ENCODE peak calls at places on chromosomes 3 and 15, in five cellular contexts. One of them, this sample, is unnamed.

GRCh38 chr15:77659350-77660321 is 26.9 kb upstream of the LINGO1 start:
- DNase-seq in left ventricle myocardium inferior: peak; percentile 34
- DNase-seq in astrocyte of the cerebellum: no peak
- DNase-seq in endothelial cell: peak; percentile 66
- DNase-seq in GM23338: peak; percentile 83
- DNase-seq in this sample: peak; percentile 71

GRCh38 chr3:155870945-155871745 is 695 bp downstream of the GMPS start:
- DNase-seq in left ventricle myocardium inferior: peak; percentile 54
- DNase-seq in GM23338: peak; percentile 60
- DNase-seq in astrocyte of the cerebellum: no peak
- DNase-seq in endothelial cell: peak; percentile 44
- DNase-seq in this sample: peak; percentile 60

GRCh38 chr3:37989821-37990480 is 635 bp upstream of the VILL start:
- DNase-seq in GM23338: no peak
- DNase-seq in left ventricle myocardium inferior: no peak
- DNase-seq in astrocyte of the cerebellum: no peak
- DNase-seq in endothelial cell: no peak
- DNase-seq in this sample: no peak

GRCh38 chr3:45191924-45192417 is 34.1 kb downstream of the TMEM158 start:
- DNase-seq in left ventricle myocardium inferior: no peak
- DNase-seq in GM23338: no peak
- DNase-seq in endothelial cell: no peak
- DNase-seq in astrocyte of the cerebellum: no peak
- DNase-seq in this sample: no peak

GRCh38 chr15:29939404-29939803 is 117.1 kb upstream of the TJP1 start:
- DNase-seq in endothelial cell: no peak
- DNase-seq in astrocyte of the cerebellum: no peak
- DNase-seq in GM23338: no peak
- DNase-seq in left ventricle myocardium inferior: no peak
- DNase-seq in this sample: no peak

GRCh38 chr3:132006605-132007204 is 28.1 kb downstream of the CPNE4 start:
- DNase-seq in GM23338: peak; percentile 68
- DNase-seq in endothelial cell: peak; percentile 62
- DNase-seq in astrocyte of the cerebellum: no peak
- DNase-seq in left ventricle myocardium inferior: no peak
- DNase-seq in this sample: peak; percentile 67

GRCh38 chr15:86009727-86010126 is 69.9 kb upstream of the AGBL1 start:
- DNase-seq in GM23338: no peak
- DNase-seq in endothelial cell: no peak
- DNase-seq in astrocyte of the cerebellum: no peak
- DNase-seq in left ventricle myocardium inferior: no peak
- DNase-seq in this sample: no peak

GRCh38 chr3:171704002-171704401 is 106.3 kb downstream of the PLD1 start:
- DNase-seq in endothelial cell: no peak
- DNase-seq in left ventricle myocardium inferior: no peak
- DNase-seq in GM23338: peak; percentile 74
- DNase-seq in astrocyte of the cerebellum: peak; percentile 19
- DNase-seq in this sample: no peak

GRCh38 chr3:36956155-36956554 is 11.3 kb upstream of the TRANK1 start:
- DNase-seq in astrocyte of the cerebellum: no peak
- DNase-seq in left ventricle myocardium inferior: no peak
- DNase-seq in endothelial cell: no peak
- DNase-seq in GM23338: no peak
- DNase-seq in this sample: no peak

GRCh38 chr3:39166932-39167532 is 13.6 kb upstream of the CSRNP1 start:
- DNase-seq in endothelial cell: no peak
- DNase-seq in left ventricle myocardium inferior: no peak
- DNase-seq in astrocyte of the cerebellum: no peak
- DNase-seq in GM23338: no peak
- DNase-seq in this sample: no peak

GRCh38 chr15:59570364-59570763 is 41.2 kb upstream of the GCNT3 start:
- DNase-seq in left ventricle myocardium inferior: no peak
- DNase-seq in GM23338: no peak
- DNase-seq in endothelial cell: no peak
- DNase-seq in astrocyte of the cerebellum: no peak
- DNase-seq in this sample: no peak

GRCh38 chr3:192857148-192857735 is 60.4 kb downstream of the MB21D2 start:
- DNase-seq in left ventricle myocardium inferior: no peak
- DNase-seq in astrocyte of the cerebellum: no peak
- DNase-seq in GM23338: no peak
- DNase-seq in endothelial cell: no peak
- DNase-seq in this sample: no peak

GRCh38 chr3:1087066-1087555 is 5.7 kb upstream of the CNTN6 start:
- DNase-seq in endothelial cell: no peak
- DNase-seq in left ventricle myocardium inferior: no peak
- DNase-seq in GM23338: peak; percentile 34
- DNase-seq in astrocyte of the cerebellum: peak; percentile 96
- DNase-seq in this sample: peak; percentile 19

GRCh38 chr15:56965614-56966013 is 47.2 kb downstream of the TCF12 start:
- DNase-seq in endothelial cell: no peak
- DNase-seq in GM23338: no peak
- DNase-seq in astrocyte of the cerebellum: no peak
- DNase-seq in left ventricle myocardium inferior: no peak
- DNase-seq in this sample: no peak

GRCh38 chr3:17141699-17142098 is 256.9 kb downstream of the PLCL2 start:
- DNase-seq in endothelial cell: no peak
- DNase-seq in left ventricle myocardium inferior: no peak
- DNase-seq in astrocyte of the cerebellum: no peak
- DNase-seq in GM23338: no peak
- DNase-seq in this sample: no peak

GRCh38 chr3:17143893-17144664 is 259.3 kb downstream of the PLCL2 start:
- DNase-seq in GM23338: peak; percentile 31
- DNase-seq in left ventricle myocardium inferior: no peak
- DNase-seq in endothelial cell: no peak
- DNase-seq in astrocyte of the cerebellum: no peak
- DNase-seq in this sample: no peak

GRCh38 chr3:17142516-17142915 is 257.8 kb downstream of the PLCL2 start:
- DNase-seq in endothelial cell: no peak
- DNase-seq in left ventricle myocardium inferior: no peak
- DNase-seq in GM23338: no peak
- DNase-seq in astrocyte of the cerebellum: no peak
- DNase-seq in this sample: no peak

GRCh38 chr3:17138246-17139039 is 253.7 kb downstream of the PLCL2 start:
- DNase-seq in astrocyte of the cerebellum: no peak
- DNase-seq in endothelial cell: no peak
- DNase-seq in left ventricle myocardium inferior: no peak
- DNase-seq in GM23338: no peak
- DNase-seq in this sample: no peak

DNA sequence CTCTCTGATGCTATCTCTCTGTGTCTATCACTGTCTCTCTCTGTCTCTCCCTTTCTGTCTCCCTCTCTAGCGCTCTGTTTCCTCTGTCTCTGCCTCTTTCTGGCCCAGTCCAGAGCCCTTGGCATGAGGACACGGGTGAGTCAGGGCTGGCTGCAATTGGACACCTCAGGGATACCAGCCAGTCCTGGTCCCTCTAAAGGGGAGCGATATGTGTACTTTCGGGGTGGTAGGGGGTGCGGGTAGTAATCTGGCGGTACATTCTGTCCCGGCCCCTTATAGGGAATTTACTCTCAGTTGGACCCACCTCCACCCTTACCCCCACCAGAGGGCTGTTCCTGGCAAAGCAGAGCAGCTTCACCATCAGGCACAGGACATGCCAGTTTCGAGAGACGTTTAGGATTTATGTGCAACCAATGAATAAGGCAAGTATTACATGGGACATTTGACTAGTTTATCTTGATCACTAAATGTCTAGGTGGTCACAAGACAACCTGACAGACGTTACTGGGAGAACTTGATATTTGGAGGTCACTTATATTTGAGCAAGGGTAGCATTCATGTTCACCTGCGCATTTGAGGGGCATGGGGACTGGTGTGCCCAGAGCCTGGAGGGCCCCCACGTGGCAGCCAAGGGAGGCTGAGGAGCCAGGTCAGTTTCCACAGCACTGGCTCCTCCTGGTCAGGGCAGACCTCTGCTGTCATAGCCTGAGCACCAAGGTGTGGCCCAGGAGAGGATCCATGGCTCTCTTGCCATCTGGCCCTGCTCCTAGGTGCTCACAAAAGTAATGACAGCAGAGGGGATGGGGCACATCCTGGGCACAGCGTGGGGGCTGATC is 256.1 kb downstream of the PLCL2 start:
- DNase-seq in GM23338: no peak
- DNase-seq in astrocyte of the cerebellum: no peak
- DNase-seq in left ventricle myocardium inferior: peak; percentile 71
- DNase-seq in endothelial cell: no peak
- DNase-seq in this sample: no peak
- TF ChIP-seq CTCF in GM23338: peak; percentile 58
- TF ChIP-seq CTCF in astrocyte of the cerebellum: no peak
- TF ChIP-seq CTCF in left ventricle myocardium inferior: peak; percentile 42
- TF ChIP-seq CTCF in endothelial cell: no peak
- TF ChIP-seq CTCF in this sample: no peak

GRCh38 chr3:135349254-135349948 is 554.3 kb downstream of the EPHB1 start:
- DNase-seq in endothelial cell: no peak
- DNase-seq in astrocyte of the cerebellum: no peak
- DNase-seq in GM23338: no peak
- DNase-seq in left ventricle myocardium inferior: no peak
- DNase-seq in this sample: no peak
- TF ChIP-seq CTCF in endothelial cell: no peak
- TF ChIP-seq CTCF in astrocyte of the cerebellum: no peak
- TF ChIP-seq CTCF in GM23338: no peak
- TF ChIP-seq CTCF in left ventricle myocardium inferior: no peak
- TF ChIP-seq CTCF in this sample: no peak

GRCh38 chr3:138417559-138417982 is 16.8 kb upstream of the ESYT3 start:
- DNase-seq in GM23338: peak; percentile 96
- DNase-seq in endothelial cell: peak; percentile 82
- DNase-seq in astrocyte of the cerebellum: peak; percentile 76
- DNase-seq in left ventricle myocardium inferior: peak; percentile 73
- DNase-seq in this sample: peak; percentile 85

GRCh38 chr3:138407236-138407907 is 27.0 kb upstream of the ESYT3 start:
- DNase-seq in left ventricle myocardium inferior: no peak
- DNase-seq in endothelial cell: no peak
- DNase-seq in astrocyte of the cerebellum: no peak
- DNase-seq in GM23338: no peak
- DNase-seq in this sample: no peak

GRCh38 chr3:138409171-138409570 is 25.2 kb upstream of the ESYT3 start:
- DNase-seq in endothelial cell: no peak
- DNase-seq in left ventricle myocardium inferior: no peak
- DNase-seq in GM23338: peak; percentile 60
- DNase-seq in astrocyte of the cerebellum: no peak
- DNase-seq in this sample: no peak

GRCh38 chr3:138408751-138409161 is 25.7 kb upstream of the ESYT3 start:
- DNase-seq in GM23338: peak; percentile 47
- DNase-seq in endothelial cell: no peak
- DNase-seq in astrocyte of the cerebellum: no peak
- DNase-seq in left ventricle myocardium inferior: no peak
- DNase-seq in this sample: no peak

DNA sequence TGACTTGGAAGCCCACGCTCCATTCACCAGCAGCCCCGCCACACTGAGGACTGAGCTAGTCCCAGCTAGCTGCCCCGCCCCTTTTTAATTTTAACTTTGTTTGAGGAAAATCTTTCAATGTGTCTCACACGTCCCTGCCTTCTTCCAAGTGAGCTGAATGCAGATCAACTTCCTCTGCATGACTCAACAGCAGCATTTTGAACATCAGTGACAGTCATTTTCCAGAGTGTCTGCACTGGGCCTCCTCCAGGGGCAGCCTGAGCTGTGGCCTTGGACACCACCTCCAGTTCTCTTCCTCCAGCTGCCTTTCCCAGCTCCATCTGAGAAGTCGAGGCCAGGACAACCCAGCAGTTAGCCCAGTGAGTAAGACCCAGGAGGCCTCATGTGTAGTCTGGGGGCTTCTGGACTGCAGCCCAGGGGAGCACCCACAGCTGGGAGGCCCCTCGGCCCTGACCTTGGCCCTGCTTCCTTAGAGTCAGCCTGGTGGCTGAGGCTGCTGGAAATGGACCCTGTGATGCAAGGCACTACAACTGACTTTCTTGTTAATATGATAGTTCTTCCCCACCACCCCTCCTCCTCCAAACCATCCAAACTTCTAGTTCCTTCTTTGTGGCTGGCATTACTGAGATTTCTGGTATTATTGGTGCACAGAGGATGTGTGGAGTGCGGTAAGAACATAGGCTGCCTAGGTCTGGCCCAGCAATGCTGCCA is 21.4 kb upstream of the ESYT3 start:
- DNase-seq in endothelial cell: no peak
- DNase-seq in astrocyte of the cerebellum: no peak
- DNase-seq in left ventricle myocardium inferior: no peak
- DNase-seq in GM23338: no peak
- DNase-seq in this sample: no peak
- TF ChIP-seq CTCF in endothelial cell: no peak
- TF ChIP-seq CTCF in astrocyte of the cerebellum: no peak
- TF ChIP-seq CTCF in left ventricle myocardium inferior: no peak
- TF ChIP-seq CTCF in GM23338: no peak
- TF ChIP-seq CTCF in this sample: no peak

GRCh38 chr3:32897981-32898623 is 53.3 kb upstream of the CCR4 start:
- DNase-seq in GM23338: peak; percentile 61
- DNase-seq in astrocyte of the cerebellum: no peak
- DNase-seq in left ventricle myocardium inferior: no peak
- DNase-seq in endothelial cell: no peak
- DNase-seq in this sample: no peak
- TF ChIP-seq CTCF in GM23338: peak; percentile 49
- TF ChIP-seq CTCF in astrocyte of the cerebellum: no peak
- TF ChIP-seq CTCF in left ventricle myocardium inferior: no peak
- TF ChIP-seq CTCF in endothelial cell: no peak
- TF ChIP-seq CTCF in this sample: no peak

This sample was measured in glutamatergic neuron.